ENCODE peak calls at places on chromosomes 2 and 18, in six cellular contexts. I is A673; R is CD8-positive, alpha-beta T cell; E is cardiac muscle cell; N is aorta; L is SJSA1. B is an unnamed sample.

GRCh38 chr2:43158259-43158880 is 68.0 kb downstream of the ZFP36L2 start:
- DNase-seq in I (no peak), R (no peak), E (no peak), N (peak; percentile 87), L (no peak), B (no peak)

GRCh38 chr2:30147715-30148611 is 1.2 kb downstream of the YPEL5 start:
- DNase-seq in I (peak; percentile 89), R (peak; percentile 61), E (peak; percentile 91), N (peak; percentile 95), L (peak; percentile 65), B (peak; percentile 82)

GRCh38 chr2:66440011-66440542 is 5.2 kb downstream of the MEIS1 start:
- DNase-seq in I (peak; percentile 80), R (no peak), E (no peak), N (no peak), L (no peak), B (no peak)

GRCh38 chr2:128405981-128406601 is 87.4 kb upstream of the HS6ST1 start:
- DNase-seq in I (no peak), R (no peak), E (no peak), N (peak; percentile 61), L (no peak), B (no peak)

GRCh38 chr2:9333591-9334171 is 89.6 kb downstream of the ITGB1BP1 start:
- DNase-seq in I (peak; percentile 89), R (no peak), E (peak; percentile 77), N (no peak), L (peak; percentile 45), B (peak; percentile 69)

GRCh38 chr2:27714851-27715291 is 51.2 kb downstream of the SLC4A1AP start:
- DNase-seq in I (no peak), R (no peak), E (no peak), N (no peak), L (no peak), B (no peak)

GRCh38 chr2:236162804-236163482 is 5.2 kb downstream of the GBX2 start:
- DNase-seq in I (no peak), R (no peak), E (no peak), N (no peak), L (no peak), B (no peak)

GRCh38 chr2:207516206-207516605 is 13.6 kb upstream of the CREB1 start:
- DNase-seq in I (no peak), R (no peak), E (no peak), N (no peak), L (no peak), B (no peak)

GRCh38 chr2:85975581-85975980 is 86.8 kb upstream of the ST3GAL5 start:
- DNase-seq in I (no peak), R (no peak), E (no peak), N (no peak), L (no peak), B (no peak)

GRCh38 chr18:79204889-79205807 is 136.0 kb downstream of the ATP9B start:
- DNase-seq in I (no peak), R (no peak), E (no peak), N (no peak), L (no peak), B (no peak)

GRCh38 chr2:241659150-241659739 is 21.8 kb downstream of the ATG4B start:
- DNase-seq in I (peak; percentile 84), R (no peak), E (peak; percentile 59), N (no peak), L (peak; percentile 59), B (peak; percentile 86)

GRCh38 chr2:104857262-104858221 is 3.6 kb downstream of the POU3F3 start:
- DNase-seq in I (no peak), R (no peak), E (no peak), N (no peak), L (no peak), B (no peak)

GRCh38 chr2:23789012-23789411 is 137.9 kb downstream of the ATAD2B start:
- DNase-seq in I (no peak), R (no peak), E (no peak), N (no peak), L (no peak), B (no peak)

GRCh38 chr2:189540551-189540950 is 40.0 kb downstream of the SLC40A1 start:
- DNase-seq in I (no peak), R (no peak), E (no peak), N (no peak), L (no peak), B (no peak)

GRCh38 chr2:37365669-37366068 is 21.2 kb downstream of the QPCT start:
- DNase-seq in I (no peak), R (no peak), E (no peak), N (no peak), L (no peak), B (no peak)

GRCh38 chr2:43943809-43944452 is 51.9 kb downstream of the LRPPRC start:
- DNase-seq in I (no peak), R (no peak), E (no peak), N (no peak), L (no peak), B (no peak)

GRCh38 chr2:185583058-185583816 is 155.4 kb upstream of the FSIP2 start:
- DNase-seq in I (no peak), R (no peak), E (no peak), N (no peak), L (no peak), B (no peak)

GRCh38 chr2:119158563-119159347 is at the start of gene C1QL2:
- DNase-seq in I (peak; percentile 59), R (no peak), E (peak; percentile 50), N (no peak), L (no peak), B (no peak)

GRCh38 chr2:12008425-12009061 is 262.1 kb downstream of the LPIN1 start:
- DNase-seq in I (no peak), R (no peak), E (no peak), N (no peak), L (peak; percentile 64), B (no peak)

GRCh38 chr18:70649683-70650082 is 360.8 kb downstream of the SOCS6 start:
- DNase-seq in I (no peak), R (no peak), E (no peak), N (no peak), L (no peak), B (no peak)

GRCh38 chr2:163735692-163736432 is at the start of gene FIGN:
- DNase-seq in I (peak; percentile 46), R (no peak), E (peak; percentile 93), N (peak; percentile 93), L (peak; percentile 86), B (no peak)

GRCh38 chr2:239151201-239152131 is 249.4 kb downstream of the HDAC4 start:
- DNase-seq in I (no peak), R (no peak), E (no peak), N (peak; percentile 41), L (no peak), B (no peak)

GRCh38 chr2:36780231-36780808 is 83.8 kb downstream of the VIT start:
- DNase-seq in I (peak; percentile 72), R (no peak), E (peak; percentile 61), N (no peak), L (peak; percentile 68), B (peak; percentile 79)

GRCh38 chr2:241859436-241860183 is 916 bp upstream of the PDCD1 start:
- DNase-seq in I (peak; percentile 48), R (no peak), E (no peak), N (no peak), L (no peak), B (peak; percentile 80)

GRCh38 chr2:164913640-164914346 is 41.5 kb downstream of the SLC38A11 start:
- DNase-seq in I (peak; percentile 45), R (no peak), E (peak; percentile 45), N (no peak), L (no peak), B (no peak)

GRCh38 chr2:72263781-72264060 is 116.1 kb upstream of the CYP26B1 start:
- DNase-seq in I (no peak), R (no peak), E (no peak), N (no peak), L (no peak), B (no peak)

DNA sequence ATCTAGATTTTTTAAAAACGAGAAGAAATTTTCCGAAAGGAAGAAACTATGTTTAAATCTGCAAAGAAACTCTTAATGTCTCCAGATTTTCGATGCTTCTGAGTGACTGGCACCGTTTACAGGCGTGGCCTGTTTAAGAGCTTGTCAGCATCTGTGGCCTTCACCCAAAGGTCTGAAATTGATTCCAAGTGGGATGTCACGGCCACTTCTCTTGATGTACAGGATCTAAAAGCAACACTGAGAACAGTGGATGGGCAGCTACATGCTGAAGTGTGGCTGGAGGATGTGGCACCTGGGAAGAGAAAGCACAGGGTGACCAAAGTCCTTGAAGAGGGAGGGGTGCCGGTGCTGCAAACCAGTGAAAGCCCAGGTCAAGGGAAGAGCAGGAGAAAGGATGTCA is 28.0 kb downstream of the EMILIN2 start:
- DNase-seq in I (no peak), R (no peak), E (no peak), N (no peak), L (no peak), B (no peak)
- H3K4me3 ChIP-seq in I (no peak overlapping the region), R (no peak overlapping the region), E (no peak overlapping the region), N (no peak overlapping the region), L (no peak overlapping the region), B (no peak overlapping the region)

GRCh38 chr2:17614174-17614573 is 73.7 kb downstream of the VSNL1 start:
- DNase-seq in I (peak; percentile 53), R (no peak), E (no peak), N (no peak), L (no peak), B (no peak)
- H3K4me1 ChIP-seq in I (peaks cover 27% of the 10 kb centered on the region), R (no peaks in the 10 kb centered on the region), E (peaks cover 17% of the 10 kb centered on the region), N (no peaks in the 10 kb centered on the region), L (peaks cover 20% of the 10 kb centered on the region), B (peaks cover 19% of the 10 kb centered on the region)

DNA sequence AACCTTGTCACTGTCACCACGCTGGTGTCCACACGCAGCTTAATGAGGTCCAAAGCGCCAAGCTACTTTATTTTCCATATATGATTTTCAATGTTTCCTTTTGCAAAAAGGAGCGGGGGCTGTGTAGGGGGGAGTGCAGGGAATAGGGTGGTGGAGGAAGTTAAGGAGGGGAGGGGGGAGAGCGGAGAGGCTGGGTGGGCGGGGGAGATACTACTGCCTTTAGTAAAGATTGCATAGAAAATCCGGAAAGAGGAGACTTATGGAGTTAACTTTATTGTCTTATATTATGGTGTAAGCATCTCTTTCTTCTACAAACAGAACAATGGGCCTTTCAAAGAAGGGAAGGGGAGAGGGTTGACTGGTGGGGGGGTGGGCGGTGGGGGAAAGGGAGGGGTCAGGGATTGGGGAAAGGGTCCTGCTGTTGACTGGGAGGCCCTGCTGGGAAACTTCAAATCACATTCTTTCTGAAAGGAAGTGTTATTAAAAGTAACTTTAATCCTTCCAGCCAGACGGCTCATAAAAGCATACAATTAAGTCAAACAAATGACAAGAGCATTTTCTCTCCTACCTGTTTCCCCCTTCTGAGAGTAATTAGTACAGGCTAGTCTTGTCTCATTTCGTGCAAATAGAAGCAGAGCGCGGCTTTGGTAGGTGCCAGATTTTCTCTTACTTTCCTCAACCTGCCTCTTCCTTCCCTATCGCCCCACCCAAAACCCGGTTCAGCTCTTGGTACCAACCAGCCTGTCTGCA is 2112.8 kb upstream of the PIK3C3 start:
- DNase-seq in I (peak; percentile 71), R (no peak), E (no peak), N (no peak), L (no peak), B (no peak)
- H3K4me3 ChIP-seq in I (peak overlapping the region; percentile 54), R (no peak overlapping the region), E (peak overlapping the region; percentile 37), N (no peak overlapping the region), L (no peak overlapping the region), B (no peak overlapping the region)

DNA sequence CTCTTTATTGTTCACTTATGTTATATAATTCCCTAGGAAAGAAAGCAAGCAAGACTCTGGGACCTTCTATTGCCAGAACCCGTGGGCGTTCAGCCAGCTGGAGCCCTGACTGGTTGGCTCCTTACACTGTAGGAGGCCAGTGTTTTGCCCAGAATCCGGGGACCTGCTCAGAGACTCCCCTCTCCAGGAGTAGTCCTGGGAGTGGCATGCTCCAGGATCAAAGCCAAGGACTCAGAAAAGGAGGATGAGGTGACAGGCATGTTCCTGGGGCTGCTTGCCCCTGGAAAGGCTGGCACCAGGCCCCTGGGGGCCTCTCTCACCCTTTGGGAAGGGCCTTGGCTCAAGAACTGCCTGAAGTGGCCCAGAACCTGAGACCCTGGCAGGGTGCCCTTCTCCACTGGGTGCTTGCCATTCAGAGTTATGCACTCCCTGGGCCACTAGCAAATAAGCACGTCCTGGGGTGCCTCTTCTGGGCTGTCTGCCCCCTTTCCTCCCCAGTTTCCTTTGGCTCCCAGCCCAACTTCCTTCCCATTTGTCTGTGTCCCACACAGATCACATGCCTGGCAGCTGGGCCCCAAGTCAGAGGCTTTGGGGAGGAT is 19.5 kb upstream of the KIF3C start:
- DNase-seq in I (peak; percentile 90), R (no peak), E (no peak), N (peak; percentile 89), L (no peak), B (no peak)
- H3K4me1 ChIP-seq in I (peaks cover 28% of the 10 kb centered on the region), R (no peaks in the 10 kb centered on the region), E (no peaks in the 10 kb centered on the region), N (no peaks in the 10 kb centered on the region), L (peaks cover 5% of the 10 kb centered on the region), B (no peaks in the 10 kb centered on the region)